ENCODE peak calls at places on chromosome 2, in ten cellular contexts. E is AG04450; T is astrocyte of the spinal cord; K is cardiac muscle cell; Y is fibroblast of the aortic adventitia; B is chondrocyte; I is RWPE1; D is CD4-positive, alpha-beta T cell; R is bronchial epithelial cell; J is AG09319. P is an unnamed sample.
A peak's percentile ranks its signal among the peaks of the same experiment; 100 is the strongest.

GRCh38 chr2:178836807-178837206 is 29.6 kb upstream of the TTN start:
- DNase-seq in E (no peak), T (no peak), K (peak; percentile 91), Y (no peak), B (no peak), I (no peak), D (no peak), R (no peak), J (no peak), P (no peak)

GRCh38 chr2:229562472-229563127 is 151.8 kb downstream of the DNER start:
- DNase-seq in E (no peak), T (no peak), K (no peak), Y (no peak), B (no peak), I (no peak), D (no peak), R (no peak), J (no peak), P (no peak)

GRCh38 chr2:54755641-54756326 is 32.3 kb downstream of the EML6 start:
- DNase-seq in E (no peak), T (no peak), K (no peak), Y (no peak), B (no peak), I (no peak), D (no peak), R (no peak), J (no peak), P (no peak)

GRCh38 chr2:11680901-11681721 is 11.1 kb upstream of the NTSR2 start:
- DNase-seq in E (no peak), T (no peak), K (no peak), Y (no peak), B (no peak), I (no peak), D (no peak), R (no peak), J (no peak), P (no peak)

GRCh38 chr2:130726614-130727180 is 2.2 kb upstream of the GPR148 start:
- DNase-seq in E (no peak), T (no peak), K (no peak), Y (peak; percentile 1), B (no peak), I (no peak), D (no peak), R (no peak), J (no peak), P (no peak)

GRCh38 chr2:35343135-35343534 is 1012.4 kb upstream of the CRIM1 start:
- DNase-seq in E (no peak), T (no peak), K (no peak), Y (no peak), B (no peak), I (no peak), D (no peak), R (no peak), J (no peak), P (no peak)

GRCh38 chr2:9261231-9261883 is 54.7 kb downstream of the ASAP2 start:
- DNase-seq in E (no peak), T (no peak), K (no peak), Y (peak; percentile 95), B (no peak), I (no peak), D (no peak), R (no peak), J (no peak), P (no peak)

GRCh38 chr2:95314964-95315611 is 17.9 kb downstream of the KCNIP3 start:
- DNase-seq in E (no peak), T (peak; percentile 51), K (peak; percentile 53), Y (peak; percentile 8), B (peak; percentile 65), I (peak; percentile 76), D (no peak), R (peak; percentile 35), J (no peak), P (peak; percentile 78)

GRCh38 chr2:22253171-22253570 is 1129.4 kb downstream of the TDRD15 start:
- DNase-seq in E (no peak), T (no peak), K (no peak), Y (no peak), B (no peak), I (no peak), D (no peak), R (no peak), J (no peak), P (no peak)

GRCh38 chr2:30741576-30741975 is 65.7 kb downstream of the CAPN13 start:
- DNase-seq in E (no peak), T (no peak), K (no peak), Y (no peak), B (no peak), I (no peak), D (no peak), R (no peak), J (no peak), P (no peak)

GRCh38 chr2:30744823-30745222 is 62.4 kb downstream of the CAPN13 start:
- DNase-seq in E (no peak), T (no peak), K (no peak), Y (no peak), B (no peak), I (no peak), D (no peak), R (no peak), J (no peak), P (no peak)

GRCh38 chr2:30752811-30753210 is 54.4 kb downstream of the CAPN13 start:
- DNase-seq in E (no peak), T (no peak), K (no peak), Y (no peak), B (no peak), I (no peak), D (no peak), R (no peak), J (no peak), P (no peak)

DNA sequence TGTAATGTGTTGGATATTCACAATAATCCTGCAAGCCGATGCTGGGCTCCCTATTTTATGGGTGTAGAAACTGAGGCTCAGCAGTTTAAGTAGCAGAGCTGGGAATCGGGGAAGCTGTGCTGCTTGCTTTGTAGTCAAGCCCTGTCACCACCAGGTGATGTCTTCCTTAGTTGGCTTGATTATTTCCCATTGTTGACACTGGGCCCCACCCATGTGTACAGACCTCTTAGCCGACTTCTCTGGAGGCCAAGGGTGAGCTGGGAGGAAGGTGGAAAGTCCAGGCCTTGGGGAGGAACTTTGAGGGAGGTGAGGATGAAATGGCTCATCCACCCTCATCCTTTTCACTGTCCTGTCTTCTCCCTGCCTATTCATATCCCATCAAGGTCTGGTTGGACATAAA is 60.0 kb downstream of the CAPN13 start:
- DNase-seq in E (no peak), T (no peak), K (no peak), Y (no peak), B (no peak), I (no peak), D (no peak), R (no peak), J (no peak), P (no peak)
- TF ChIP-seq CTCF in E (no peak), T (no peak), K (no peak), Y (no peak), B (no peak), I (no peak), D (no peak), R (no peak), J (no peak), P (no peak)

DNA sequence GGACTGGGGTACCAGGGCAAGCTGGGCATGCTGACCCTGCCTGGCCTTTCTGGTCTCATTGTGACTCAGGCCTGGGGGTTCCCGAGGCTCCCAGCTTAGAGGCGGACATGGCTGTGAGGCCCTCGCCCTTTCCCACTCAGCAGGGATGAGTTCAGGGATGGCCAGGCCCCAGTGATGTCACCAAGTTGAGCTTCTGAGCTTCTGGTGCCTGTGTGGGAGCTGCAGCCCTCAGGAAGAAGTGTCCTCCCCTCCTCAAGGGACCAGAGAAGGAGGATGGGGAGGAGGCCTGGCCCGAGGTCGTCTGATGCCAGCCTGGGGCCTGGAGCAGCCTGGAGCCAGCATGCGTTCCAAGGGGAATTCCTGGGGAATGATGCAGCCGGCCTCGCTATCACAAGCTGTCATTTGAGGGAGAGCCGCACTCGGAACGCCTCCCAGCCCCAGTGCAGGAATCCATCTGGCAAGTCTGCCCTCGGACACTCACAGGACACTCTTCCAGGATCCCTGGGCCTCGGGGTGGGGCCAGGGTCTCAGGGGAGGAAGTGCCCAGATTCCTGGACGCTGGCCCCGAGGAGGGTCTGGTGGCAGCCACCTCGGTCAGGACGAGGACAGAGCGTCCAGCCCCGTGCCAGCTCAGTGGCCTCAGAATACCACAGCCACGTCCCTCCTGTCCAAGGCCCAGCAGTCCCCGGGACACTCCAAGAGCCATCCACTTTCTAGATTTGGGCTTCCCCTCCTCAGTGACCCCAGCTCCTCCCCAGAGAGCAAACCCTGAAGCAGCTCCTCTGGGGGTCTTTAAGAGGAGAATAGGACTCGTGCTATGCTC is 61.2 kb upstream of the GPC1 start:
- DNase-seq in E (peak; percentile 81), T (peak; percentile 72), K (peak; percentile 12), Y (peak; percentile 93), B (no peak), I (peak; percentile 79), D (no peak), R (peak; percentile 50), J (peak; percentile 75), P (peak; percentile 45)
- TF ChIP-seq CTCF in E (no peak), T (no peak), K (no peak), Y (no peak), B (no peak), I (no peak), D (no peak), R (no peak), J (no peak), P (no peak)

GRCh38 chr2:27571681-27572080 is 11.2 kb upstream of the ZNF512 start:
- DNase-seq in E (no peak), T (no peak), K (no peak), Y (no peak), B (no peak), I (no peak), D (no peak), R (no peak), J (no peak), P (no peak)

GRCh38 chr2:27572439-27572838 is 10.4 kb upstream of the ZNF512 start:
- DNase-seq in E (no peak), T (no peak), K (no peak), Y (no peak), B (no peak), I (no peak), D (no peak), R (no peak), J (no peak), P (no peak)

GRCh38 chr2:27573452-27573851 is 9.4 kb upstream of the ZNF512 start:
- DNase-seq in E (peak; percentile 93), T (peak; percentile 76), K (no peak), Y (peak; percentile 53), B (no peak), I (no peak), D (no peak), R (no peak), J (no peak), P (no peak)

GRCh38 chr2:27571197-27571596 is 11.6 kb upstream of the ZNF512 start:
- DNase-seq in E (no peak), T (no peak), K (no peak), Y (no peak), B (no peak), I (no peak), D (no peak), R (no peak), J (no peak), P (no peak)

GRCh38 chr2:27572998-27573429 is 9.8 kb upstream of the ZNF512 start:
- DNase-seq in E (no peak), T (no peak), K (no peak), Y (no peak), B (no peak), I (no peak), D (no peak), R (no peak), J (no peak), P (no peak)
- TF ChIP-seq CTCF in E (no peak), T (no peak), K (no peak), Y (no peak), B (no peak), I (no peak), D (no peak), R (no peak), J (no peak), P (no peak)

GRCh38 chr2:85915606-85916303 is 27.0 kb upstream of the ST3GAL5 start:
- DNase-seq in E (no peak), T (no peak), K (no peak), Y (peak; percentile 56), B (no peak), I (no peak), D (no peak), R (no peak), J (no peak), P (no peak)
- TF ChIP-seq CTCF in E (no peak), T (no peak), K (no peak), Y (no peak), B (no peak), I (no peak), D (no peak), R (no peak), J (no peak), P (no peak)